ENCODE peak calls at places on chromosomes 12 and 14, in seven cellular contexts. M is foreskin fibroblast, D is GM23338, B is GM04504, H is ELR, L is MCF 10A, X is mesendoderm. F is an unnamed sample.

GRCh38 chr14:75069811-75070145 is 337 bp downstream of the ZC2HC1C start:
- DNase-seq in X (no peak), D (peak; percentile 82), H (no peak), M (no peak), B (no peak), L (no peak), F (no peak)

GRCh38 chr12:130704606-130705005 is 11.5 kb downstream of the RIMBP2 start:
- DNase-seq in M (no peak), D (no peak), L (no peak), X (no peak), B (no peak), H (no peak), F (no peak)

GRCh38 chr14:36509056-36509917 is 10.7 kb downstream of the NKX2-1 start:
- DNase-seq in B (no peak), H (no peak), M (no peak), X (peak; percentile 5), L (no peak), D (peak; percentile 42), F (no peak)

GRCh38 chr14:85241022-85241880 is 288.7 kb upstream of the FLRT2 start:
- DNase-seq in M (no peak), L (no peak), X (no peak), H (no peak), D (no peak), B (no peak), F (no peak)

GRCh38 chr12:108972226-108972757 is 48.6 kb downstream of the SVOP start:
- DNase-seq in B (no peak), M (no peak), L (no peak), D (no peak), H (no peak), X (no peak), F (no peak)

GRCh38 chr14:25121342-25122129 is 71.6 kb upstream of the STXBP6 start:
- DNase-seq in B (no peak), M (peak; percentile 98), D (peak; percentile 23), X (peak; percentile 38), H (peak; percentile 62), L (no peak), F (peak; percentile 88)

GRCh38 chr12:51888316-51889215 is 663 bp downstream of the ANKRD33 start:
- DNase-seq in B (no peak), X (no peak), L (no peak), H (no peak), D (no peak), M (no peak), F (no peak)

GRCh38 chr14:100557658-100558057 is 29.6 kb downstream of the BEGAIN start:
- DNase-seq in M (no peak), H (peak; percentile 31), L (no peak), D (no peak), B (no peak), X (peak; percentile 52), F (no peak)

GRCh38 chr14:36580856-36581831 is 1.3 kb downstream of the NKX2-8 start:
- DNase-seq in L (peak; percentile 65), B (no peak), H (peak; percentile 25), D (peak; percentile 83), M (peak; percentile 58), X (peak; percentile 81), F (no peak)

GRCh38 chr14:54718046-54718445 is 151.1 kb downstream of the SAMD4A start:
- DNase-seq in L (no peak), H (no peak), D (no peak), B (no peak), M (peak; percentile 57), X (no peak), F (no peak)

GRCh38 chr12:111607239-111607638 is 8.1 kb upstream of the ATXN2 start:
- DNase-seq in H (no peak), D (peak; percentile 55), B (no peak), M (no peak), L (no peak), X (no peak), F (no peak)

GRCh38 chr14:99257673-99258221 is 14.2 kb downstream of the BCL11B start:
- DNase-seq in X (no peak), L (no peak), B (no peak), H (no peak), M (no peak), D (no peak), F (no peak)

GRCh38 chr14:75274899-75275569 is 3.6 kb upstream of the FOS start:
- DNase-seq in X (no peak), H (no peak), D (no peak), M (no peak), L (peak; percentile 82), B (no peak), F (no peak)

GRCh38 chr12:121796855-121797751 is 3.6 kb upstream of the RHOF start:
- DNase-seq in L (peak; percentile 86), H (peak; percentile 94), M (peak; percentile 97), X (peak; percentile 93), B (peak; percentile 86), D (peak; percentile 94), F (no peak)

GRCh38 chr14:72443256-72443655 is 450.6 kb downstream of the DPF3 start:
- DNase-seq in M (no peak), L (no peak), D (no peak), H (peak; percentile 23), X (no peak), B (no peak), F (no peak)

GRCh38 chr12:104352106-104352713 is 48.7 kb downstream of the EID3 start:
- DNase-seq in D (no peak), B (no peak), M (peak; percentile 51), L (peak; percentile 47), H (peak; percentile 37), X (no peak), F (no peak)